ENCODE peak calls at places on chromosomes 5 and 9, in nine cellular contexts. D is stomach, U is tibial nerve, E is upper lobe of left lung, T is ovary, C is suprapubic skin, B is sigmoid colon, F is GM12878, P is H1. O is an unnamed sample. For H3K36me3, the result is how much of the 10 kb centered on the place peaks cover.

GRCh38 chr5:57383093-57383861 is 99.3 kb downstream of the ACTBL2 start:
- DNase-seq in P (no peak), T (no peak), U (no peak), E (no peak), B (no peak), D (no peak), F (no peak), C (no peak), O (no peak)

GRCh38 chr9:78539904-78540303 is 243.0 kb downstream of the PSAT1 start:
- DNase-seq in B (no peak), P (no peak), D (no peak), E (no peak), F (no peak), C (no peak), T (no peak), U (no peak), O (no peak)

GRCh38 chr5:42929871-42930270 is 110.2 kb downstream of the ANXA2R start:
- DNase-seq in C (no peak), T (no peak), U (no peak), D (no peak), B (no peak), E (no peak), F (no peak), P (no peak), O (no peak)

GRCh38 chr9:75454043-75454442 is 365.7 kb downstream of the OSTF1 start:
- DNase-seq in U (no peak), P (no peak), F (no peak), B (no peak), C (no peak), T (no peak), E (no peak), D (no peak), O (peak)

GRCh38 chr9:91847576-91847975 is 102.5 kb downstream of the ROR2 start:
- DNase-seq in U (no peak), D (peak), E (no peak), T (peak), P (no peak), F (no peak), B (no peak), C (no peak), O (no peak)

GRCh38 chr9:131619680-131620079 is 74.4 kb downstream of the PRRT1B start:
- DNase-seq in T (no peak), C (no peak), B (no peak), E (no peak), D (no peak), U (no peak), F (no peak), P (no peak), O (no peak)

GRCh38 chr5:142772766-142773293 is 2.7 kb downstream of the ARHGAP26 start:
- DNase-seq in E (no peak), B (no peak), F (no peak), P (no peak), U (no peak), T (no peak), C (no peak), D (no peak), O (no peak)

GRCh38 chr5:159899067-159900049 is 16.9 kb upstream of the ADRA1B start:
- DNase-seq in T (no peak), E (no peak), C (no peak), P (no peak), B (no peak), D (no peak), U (no peak), F (no peak), O (no peak)

GRCh38 chr9:128325629-128326028 is 3.0 kb downstream of the COQ4 start:
- DNase-seq in B (no peak), E (no peak), U (no peak), T (no peak), C (no peak), D (no peak), P (no peak), F (no peak), O (no peak)

GRCh38 chr9:98367923-98368322 is 112.5 kb upstream of the TBC1D2 start:
- DNase-seq in C (no peak), T (no peak), P (no peak), U (no peak), D (no peak), F (no peak), E (no peak), B (no peak), O (no peak)

GRCh38 chr9:134554750-134555655 is 86.6 kb upstream of the COL5A1 start:
- DNase-seq in P (no peak), E (no peak), U (no peak), C (no peak), B (peak), T (no peak), F (no peak), D (no peak), O (no peak)

GRCh38 chr5:79746645-79747044 is 57.0 kb downstream of the CMYA5 start:
- DNase-seq in F (no peak), B (no peak), D (no peak), C (no peak), E (no peak), T (no peak), U (no peak), P (no peak), O (no peak)

GRCh38 chr9:132126837-132127236 is 35.0 kb upstream of the NTNG2 start:
- DNase-seq in D (no peak), F (no peak), U (no peak), P (no peak), E (no peak), T (no peak), C (no peak), B (no peak), O (no peak)

GRCh38 chr5:106827061-106827460 is 843.7 kb downstream of the EFNA5 start:
- DNase-seq in P (no peak), T (no peak), C (no peak), B (no peak), U (no peak), E (no peak), F (no peak), D (no peak), O (no peak)

GRCh38 chr5:154477382-154478223 is 424 bp downstream of the HAND1 start:
- DNase-seq in P (no peak), D (no peak), E (no peak), F (no peak), U (no peak), B (no peak), C (no peak), T (no peak), O (no peak)
- TF ChIP-seq EP300 in P (no peak), D (no peak), E (no peak), F (no peak), U (no peak), B (no peak), C (no peak), T (no peak), O (no peak)

GRCh38 chr5:36740259-36740898 is 134.0 kb downstream of the SLC1A3 start:
- DNase-seq in F (no peak), B (no peak), C (no peak), T (no peak), U (no peak), P (no peak), E (no peak), D (peak), O (no peak)
- H3K4me3 ChIP-seq in F (no peak), B (no peak), C (no peak), T (no peak), U (no peak), P (no peak), E (no peak), D (no peak), O (no peak)

DNA sequence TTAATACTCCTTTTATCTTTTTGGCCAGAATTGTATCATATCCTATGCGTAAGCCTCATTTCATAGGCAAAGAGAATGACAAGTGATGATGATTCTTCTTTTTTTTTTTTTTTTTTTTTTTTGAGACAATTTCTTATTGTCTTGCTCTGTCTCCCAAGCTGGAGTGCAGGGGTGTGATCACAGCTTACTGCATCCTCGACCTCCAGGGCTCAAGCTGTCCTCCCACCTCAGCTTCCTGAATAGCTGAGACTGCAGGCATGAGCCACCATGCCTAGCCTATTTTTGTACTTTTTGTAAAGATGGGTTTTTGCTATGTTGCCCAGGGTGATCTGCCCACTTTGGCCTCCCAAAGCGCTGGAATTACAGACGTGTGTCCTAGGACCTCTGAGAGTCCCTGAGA is 41.9 kb upstream of the C5orf24 start:
- DNase-seq in C (no peak), U (no peak), P (no peak), E (no peak), F (no peak), B (no peak), D (no peak), T (no peak), O (no peak)
- H3K36me3 ChIP-seq in C (under half), U (under half), P (under half), E (under half), F (under half), B (under half), D (half or more), T (under half), O (under half)

DNA sequence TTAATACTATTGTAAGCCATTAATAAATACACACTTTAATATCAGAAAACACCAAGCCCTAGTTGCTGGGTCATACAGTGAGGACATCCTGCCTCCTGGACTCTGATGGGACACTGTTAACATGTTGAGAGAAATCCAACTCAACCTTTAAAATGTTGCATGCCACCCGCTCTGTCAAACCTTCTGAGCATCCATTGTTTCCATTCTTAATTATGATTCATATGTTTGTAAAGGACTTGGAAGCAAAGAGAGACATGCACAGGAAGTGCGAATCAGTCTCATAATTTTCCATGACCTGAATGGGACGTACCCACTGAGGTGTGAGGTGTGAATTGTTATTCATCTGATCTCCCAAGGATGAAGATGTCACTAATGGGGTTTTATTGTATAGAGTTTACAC is 186.4 kb downstream of the CAAP1 start:
- DNase-seq in C (no peak), E (no peak), D (no peak), T (no peak), U (no peak), P (no peak), F (no peak), B (no peak), O (no peak)
- TF ChIP-seq EP300 in C (no peak), E (no peak), D (no peak), T (no peak), U (no peak), P (no peak), F (no peak), B (no peak), O (no peak)

GRCh38 chr9:89000973-89001916 is 10.0 kb downstream of the S1PR3 start:
- DNase-seq in D (peak), P (peak), T (peak), B (peak), E (peak), C (peak), U (peak), F (no peak), O (peak)
- H3K4me3 ChIP-seq in D (peak), P (no peak), T (no peak), B (no peak), E (peak), C (peak), U (peak), F (no peak), O (no peak)

O was measured in transverse colon.